ENCODE peak calls at places on chromosomes 6 and 20, in four cellular contexts. One of them, this sample, is unnamed.

GRCh38 chr20:3890999-3891929 is 2.1 kb downstream of the PANK2 start:
- DNase-seq in neuronal stem cell: no peak
- DNase-seq in H9: no peak
- DNase-seq in H1: no peak
- DNase-seq in this sample: no peak

GRCh38 chr6:157184202-157185015 is 138.9 kb downstream of the TMEM242 start:
- DNase-seq in neuronal stem cell: peak
- DNase-seq in H9: peak
- DNase-seq in H1: peak
- DNase-seq in this sample: peak

GRCh38 chr6:31402324-31403282 is 792 bp upstream of the MICA start:
- DNase-seq in neuronal stem cell: no peak
- DNase-seq in H9: no peak
- DNase-seq in H1: no peak
- DNase-seq in this sample: peak

GRCh38 chr6:11969092-11969491 is 43.0 kb upstream of the HIVEP1 start:
- DNase-seq in neuronal stem cell: no peak
- DNase-seq in H9: no peak
- DNase-seq in H1: no peak
- DNase-seq in this sample: peak

GRCh38 chr6:37830225-37830624 is 10.7 kb downstream of the ZFAND3 start:
- DNase-seq in neuronal stem cell: no peak
- DNase-seq in H9: no peak
- DNase-seq in H1: no peak
- DNase-seq in this sample: no peak

GRCh38 chr20:8583209-8584106 is 451.4 kb downstream of the PLCB1 start:
- DNase-seq in neuronal stem cell: no peak
- DNase-seq in H9: no peak
- DNase-seq in H1: no peak
- DNase-seq in this sample: peak

GRCh38 chr20:63183422-63184146 is 32.3 kb downstream of the YTHDF1 start:
- DNase-seq in neuronal stem cell: peak
- DNase-seq in H9: peak
- DNase-seq in H1: peak
- DNase-seq in this sample: peak

GRCh38 chr6:108561742-108562502 is 1.2 kb downstream of the FOXO3 start:
- DNase-seq in neuronal stem cell: peak
- DNase-seq in H9: peak
- DNase-seq in H1: peak
- DNase-seq in this sample: peak

GRCh38 chr20:17610566-17611289 is 40.9 kb downstream of the DSTN start:
- DNase-seq in neuronal stem cell: no peak
- DNase-seq in H9: peak
- DNase-seq in H1: no peak
- DNase-seq in this sample: no peak

GRCh38 chr6:158653577-158654354 is 3.9 kb downstream of the SYTL3 start:
- DNase-seq in neuronal stem cell: no peak
- DNase-seq in H9: no peak
- DNase-seq in H1: no peak
- DNase-seq in this sample: peak

GRCh38 chr6:48447251-48447650 is 336.3 kb upstream of the PTCHD4 start:
- DNase-seq in neuronal stem cell: no peak
- DNase-seq in H9: no peak
- DNase-seq in H1: no peak
- DNase-seq in this sample: no peak

GRCh38 chr20:51500311-51500710 is 42.2 kb downstream of the NFATC2 start:
- DNase-seq in neuronal stem cell: no peak
- DNase-seq in H9: no peak
- DNase-seq in H1: no peak
- DNase-seq in this sample: no peak

GRCh38 chr6:10837692-10837996 is 695 bp downstream of the MAK start:
- DNase-seq in neuronal stem cell: no peak
- DNase-seq in H9: no peak
- DNase-seq in H1: no peak
- DNase-seq in this sample: peak

GRCh38 chr6:51514396-51515051 is 572.9 kb downstream of the PKHD1 start:
- DNase-seq in neuronal stem cell: peak
- DNase-seq in H9: no peak
- DNase-seq in H1: no peak
- DNase-seq in this sample: no peak

GRCh38 chr20:63587781-63588591 is 13.9 kb upstream of the HELZ2 start:
- DNase-seq in neuronal stem cell: no peak
- DNase-seq in H9: no peak
- DNase-seq in H1: no peak
- DNase-seq in this sample: no peak

DNA sequence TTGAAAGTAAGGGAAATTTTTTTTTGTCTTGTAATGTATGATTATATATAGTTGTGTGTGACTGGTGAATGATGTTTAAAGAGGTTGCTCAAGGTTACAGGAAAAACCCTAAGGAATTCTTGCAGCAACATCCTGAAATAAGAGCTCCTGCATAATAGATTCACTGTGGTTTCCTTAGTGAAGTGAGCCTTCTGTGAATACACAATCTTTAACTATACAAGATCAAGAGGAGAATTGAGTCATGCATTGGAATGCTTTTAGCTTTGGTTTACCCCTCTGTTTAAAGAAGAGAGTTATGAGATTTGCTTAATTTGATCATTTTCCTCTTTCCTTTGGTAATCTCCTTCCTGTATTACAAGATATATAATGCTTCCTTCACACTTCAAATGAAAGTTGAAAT is 141.6 kb upstream of the EYA4 start:
- DNase-seq in neuronal stem cell: no peak
- DNase-seq in H9: no peak
- DNase-seq in H1: no peak
- DNase-seq in this sample: peak
- H2BK15ac ChIP-seq in neuronal stem cell: no peak
- H2BK15ac ChIP-seq in H9: no peak
- H2BK15ac ChIP-seq in H1: no peak
- H2BK15ac ChIP-seq in this sample: no peak

DNA sequence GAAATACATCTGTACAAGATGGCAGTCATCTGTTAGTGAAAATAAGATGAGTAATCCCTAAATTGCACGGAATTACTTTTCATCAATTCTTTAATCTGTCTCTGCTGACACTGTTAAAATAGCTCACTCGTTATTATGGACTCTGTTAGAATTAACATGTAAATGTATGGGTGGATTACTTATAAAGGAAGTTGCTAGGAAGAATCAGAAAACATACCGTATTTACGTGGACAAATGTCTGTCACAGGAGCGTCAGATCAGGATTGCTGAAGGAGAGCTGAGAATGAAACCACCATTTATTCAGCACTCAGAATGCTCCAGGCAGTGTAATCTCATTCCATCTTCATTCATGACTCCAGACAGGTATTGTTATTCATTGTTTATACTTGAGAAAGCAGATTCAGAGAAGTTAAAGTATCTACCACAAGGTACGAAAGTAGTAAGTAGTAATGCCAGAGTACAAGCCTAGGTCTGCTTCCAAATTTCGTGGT is 1.3 kb upstream of the LCA5 start:
- DNase-seq in neuronal stem cell: no peak
- DNase-seq in H9: no peak
- DNase-seq in H1: no peak
- DNase-seq in this sample: peak
- H4K91ac ChIP-seq in neuronal stem cell: no peak
- H4K91ac ChIP-seq in H9: no peak
- H4K91ac ChIP-seq in H1: no peak
- H4K91ac ChIP-seq in this sample: no peak

GRCh38 chr6:137690721-137691120 is 176.3 kb upstream of the TNFAIP3 start:
- DNase-seq in neuronal stem cell: no peak
- DNase-seq in H9: no peak
- DNase-seq in H1: no peak
- DNase-seq in this sample: no peak

GRCh38 chr6:137685798-137686197 is 181.3 kb upstream of the TNFAIP3 start:
- DNase-seq in neuronal stem cell: no peak
- DNase-seq in H9: no peak
- DNase-seq in H1: no peak
- DNase-seq in this sample: no peak

GRCh38 chr6:137690029-137690428 is 177.0 kb upstream of the TNFAIP3 start:
- DNase-seq in neuronal stem cell: no peak
- DNase-seq in H9: no peak
- DNase-seq in H1: no peak
- DNase-seq in this sample: no peak

GRCh38 chr6:137689377-137689776 is 177.7 kb upstream of the TNFAIP3 start:
- DNase-seq in neuronal stem cell: no peak
- DNase-seq in H9: no peak
- DNase-seq in H1: no peak
- DNase-seq in this sample: no peak

GRCh38 chr6:137688230-137688971 is 178.7 kb upstream of the TNFAIP3 start:
- DNase-seq in neuronal stem cell: no peak
- DNase-seq in H9: no peak
- DNase-seq in H1: no peak
- DNase-seq in this sample: no peak
- H2BK12ac ChIP-seq in neuronal stem cell: no peak
- H2BK12ac ChIP-seq in H9: no peak
- H2BK12ac ChIP-seq in H1: no peak
- H2BK12ac ChIP-seq in this sample: no peak

GRCh38 chr6:148440021-148440420 is 97.4 kb downstream of the SASH1 start:
- DNase-seq in neuronal stem cell: no peak
- DNase-seq in H9: no peak
- DNase-seq in H1: no peak
- DNase-seq in this sample: no peak
- H2BK15ac ChIP-seq in neuronal stem cell: no peak
- H2BK15ac ChIP-seq in H9: no peak
- H2BK15ac ChIP-seq in H1: no peak
- H2BK15ac ChIP-seq in this sample: no peak

GRCh38 chr20:49585585-49586245 is 17.8 kb upstream of the PTGIS start:
- DNase-seq in neuronal stem cell: no peak
- DNase-seq in H9: no peak
- DNase-seq in H1: no peak
- DNase-seq in this sample: no peak
- H4K91ac ChIP-seq in neuronal stem cell: no peak
- H4K91ac ChIP-seq in H9: no peak
- H4K91ac ChIP-seq in H1: no peak
- H4K91ac ChIP-seq in this sample: no peak

GRCh38 chr20:61898405-61898804 is 167.3 kb downstream of the TAF4 start:
- DNase-seq in neuronal stem cell: no peak
- DNase-seq in H9: no peak
- DNase-seq in H1: no peak
- DNase-seq in this sample: no peak
- H2BK12ac ChIP-seq in neuronal stem cell: peak
- H2BK12ac ChIP-seq in H9: no peak
- H2BK12ac ChIP-seq in H1: no peak
- H2BK12ac ChIP-seq in this sample: no peak

DNA sequence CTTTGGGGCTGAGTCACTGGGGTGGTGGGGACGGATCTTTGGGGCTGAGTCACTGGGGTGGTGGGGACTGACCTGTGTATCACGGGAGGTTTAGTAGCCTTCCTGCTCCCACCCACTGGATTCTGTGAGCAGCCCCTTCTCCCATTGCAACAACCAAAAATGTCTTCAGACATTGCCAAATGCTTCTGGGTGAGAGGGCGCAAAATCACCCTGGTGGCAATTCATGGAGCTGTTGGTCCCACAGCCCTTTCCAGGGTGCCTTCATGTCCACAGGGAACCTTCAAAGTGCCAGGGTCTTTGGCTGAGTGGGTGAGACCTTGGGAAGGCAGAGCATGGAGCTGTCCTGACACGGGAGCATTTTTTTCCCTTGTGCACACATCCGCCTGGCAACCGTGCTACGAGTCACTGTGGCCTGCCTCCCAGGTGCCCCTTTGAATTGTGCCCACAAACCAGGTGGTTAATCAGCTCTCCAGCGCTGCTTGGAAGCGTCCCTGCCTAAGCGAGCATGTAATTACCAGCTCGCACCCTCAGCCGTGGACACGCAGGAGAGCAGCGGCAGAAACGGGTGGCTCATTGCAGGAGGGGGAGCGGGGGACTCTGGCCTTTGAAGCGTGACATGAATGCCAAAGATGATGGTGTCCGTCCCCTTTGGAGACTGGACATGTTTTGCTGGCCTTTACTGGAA is 27.4 kb upstream of the APCDD1L start:
- DNase-seq in neuronal stem cell: no peak
- DNase-seq in H9: no peak
- DNase-seq in H1: peak
- DNase-seq in this sample: peak
- H2BK15ac ChIP-seq in neuronal stem cell: no peak
- H2BK15ac ChIP-seq in H9: no peak
- H2BK15ac ChIP-seq in H1: peak
- H2BK15ac ChIP-seq in this sample: no peak

GRCh38 chr6:33081098-33081824 is 5.5 kb downstream of the HLA-DPB1 start:
- DNase-seq in neuronal stem cell: no peak
- DNase-seq in H9: no peak
- DNase-seq in H1: no peak
- DNase-seq in this sample: no peak
- H4K91ac ChIP-seq in neuronal stem cell: peak
- H4K91ac ChIP-seq in H9: no peak
- H4K91ac ChIP-seq in H1: no peak
- H4K91ac ChIP-seq in this sample: no peak